ENCODE peak calls at places on chromosomes 5 and 9, in nine cellular contexts. N, S, A, E, I, B, C, L and J are unnamed samples.

GRCh38 chr5:57324159-57324558 is 150.3 kb downstream of the GPBP1 start:
- DNase-seq in E (no peak), N (no peak), S (no peak), I (no peak), C (no peak), B (no peak), A (no peak), L (no peak), J (no peak)

GRCh38 chr9:2018764-2019548 is 3.8 kb downstream of the SMARCA2 start:
- DNase-seq in A (no peak), C (peak), S (no peak), L (no peak), I (peak), B (no peak), N (no peak), E (no peak), J (peak)

GRCh38 chr5:57069115-57069835 is 104.6 kb upstream of the GPBP1 start:
- DNase-seq in A (no peak), N (no peak), B (no peak), L (no peak), S (no peak), I (no peak), C (no peak), E (no peak), J (no peak)

GRCh38 chr5:1501372-1502045 is 22.3 kb downstream of the LPCAT1 start:
- DNase-seq in L (no peak), C (no peak), N (no peak), I (no peak), S (no peak), E (no peak), A (no peak), B (no peak), J (no peak)

GRCh38 chr9:78866228-78867132 is 569.6 kb downstream of the PSAT1 start:
- DNase-seq in B (no peak), I (peak), C (no peak), S (no peak), E (peak), A (no peak), L (no peak), N (no peak), J (no peak)

GRCh38 chr9:136975624-136976023 is 1.7 kb upstream of the PTGDS start:
- DNase-seq in L (peak), B (peak), A (peak), E (no peak), I (no peak), C (peak), S (no peak), N (peak), J (peak)

GRCh38 chr9:4027616-4028015 is 272.3 kb downstream of the GLIS3 start:
- DNase-seq in I (no peak), B (no peak), L (no peak), S (no peak), N (no peak), E (no peak), C (no peak), A (no peak), J (no peak)

GRCh38 chr5:169656125-169656990 is 19.3 kb downstream of the DOCK2 start:
- DNase-seq in C (no peak), S (peak), A (no peak), L (no peak), E (no peak), N (no peak), B (peak), I (no peak), J (no peak)

GRCh38 chr9:92738661-92739081 is 26.0 kb downstream of the BICD2 start:
- DNase-seq in N (peak), S (no peak), B (no peak), I (no peak), L (peak), E (no peak), C (peak), A (no peak), J (no peak)

GRCh38 chr9:87950765-87951488 is 23.4 kb downstream of the CDK20 start:
- DNase-seq in C (peak), S (peak), N (no peak), A (no peak), I (peak), E (no peak), B (no peak), L (peak), J (peak)

GRCh38 chr5:33319151-33319550 is 121.6 kb upstream of the TARS1 start:
- DNase-seq in I (no peak), S (no peak), A (no peak), C (no peak), E (no peak), L (no peak), B (no peak), N (no peak), J (no peak)

GRCh38 chr9:90308746-90309145 is 333.9 kb downstream of the DIRAS2 start:
- DNase-seq in S (no peak), L (no peak), N (no peak), I (no peak), B (no peak), E (no peak), C (no peak), A (no peak), J (no peak)

GRCh38 chr5:150321784-150322183 is 19.1 kb upstream of the ARSI start:
- DNase-seq in S (no peak), L (no peak), C (no peak), I (no peak), E (no peak), A (no peak), N (no peak), B (no peak), J (no peak)

GRCh38 chr9:5651246-5651645 is 22.3 kb downstream of the RIC1 start:
- DNase-seq in I (no peak), B (no peak), L (no peak), N (no peak), E (no peak), A (no peak), C (no peak), S (no peak), J (no peak)

GRCh38 chr9:94668424-94668916 is 29.2 kb upstream of the FBP1 start:
- DNase-seq in L (no peak), I (peak), A (no peak), B (no peak), E (no peak), N (no peak), C (no peak), S (no peak), J (no peak)

GRCh38 chr9:126499005-126499910 is 114.5 kb upstream of the LMX1B start:
- DNase-seq in N (no peak), B (no peak), I (peak), E (peak), C (peak), S (peak), L (peak), A (peak), J (peak)

GRCh38 chr5:179243333-179243732 is 101.9 kb downstream of the ADAMTS2 start:
- DNase-seq in B (no peak), S (no peak), E (peak), I (no peak), A (no peak), L (no peak), C (no peak), N (no peak), J (no peak)

GRCh38 chr5:39013938-39014337 is 60.3 kb downstream of the RICTOR start:
- DNase-seq in S (no peak), B (no peak), L (no peak), N (no peak), I (no peak), C (no peak), E (no peak), A (no peak), J (no peak)

GRCh38 chr9:126637002-126637849 is 23.5 kb downstream of the LMX1B start:
- DNase-seq in E (no peak), S (no peak), N (no peak), C (no peak), L (no peak), A (no peak), B (no peak), I (no peak), J (no peak)

GRCh38 chr5:55900776-55901175 is 49.6 kb downstream of the IL31RA start:
- DNase-seq in S (no peak), C (no peak), I (no peak), E (no peak), B (no peak), A (no peak), L (no peak), N (no peak), J (no peak)

GRCh38 chr9:2060425-2060824 is 45.3 kb downstream of the SMARCA2 start:
- DNase-seq in S (no peak), I (no peak), E (no peak), A (no peak), B (peak), L (no peak), N (no peak), C (no peak), J (no peak)

GRCh38 chr5:40480392-40480791 is 199.3 kb upstream of the PTGER4 start:
- DNase-seq in E (no peak), I (no peak), N (no peak), S (no peak), C (no peak), B (no peak), A (no peak), L (no peak), J (no peak)

GRCh38 chr5:132459031-132459982 is 31.3 kb downstream of the IRF1 start:
- DNase-seq in I (peak), A (no peak), L (no peak), N (no peak), B (no peak), E (no peak), C (no peak), S (no peak), J (no peak)

GRCh38 chr9:97934321-97935115 is 3.5 kb downstream of the HEMGN start:
- DNase-seq in A (no peak), E (no peak), S (no peak), I (no peak), C (peak), B (no peak), N (no peak), L (peak), J (peak)

GRCh38 chr9:134723037-134723436 is 81.4 kb downstream of the COL5A1 start:
- DNase-seq in A (peak), E (no peak), C (no peak), N (no peak), B (no peak), L (no peak), S (no peak), I (no peak), J (no peak)

GRCh38 chr9:104009853-104010252 is 84.3 kb upstream of the SMC2 start:
- DNase-seq in N (no peak), S (no peak), E (no peak), C (no peak), B (no peak), I (no peak), A (no peak), L (no peak), J (no peak)

GRCh38 chr9:104944356-104944755 is 16.4 kb upstream of the ABCA1 start:
- DNase-seq in N (no peak), I (no peak), C (no peak), L (no peak), S (no peak), B (no peak), E (no peak), A (no peak), J (no peak)

GRCh38 chr9:125486576-125486975 is 220.4 kb downstream of the MAPKAP1 start:
- DNase-seq in I (no peak), S (no peak), A (no peak), N (no peak), C (no peak), L (no peak), E (no peak), B (peak), J (no peak)

GRCh38 chr5:150672237-150672883 is 11.3 kb downstream of the MYOZ3 start:
- DNase-seq in S (peak), I (peak), L (peak), N (no peak), A (no peak), E (no peak), B (peak), C (peak), J (peak)

GRCh38 chr9:89372230-89372816 is 54.0 kb downstream of the SECISBP2 start:
- DNase-seq in L (no peak), A (no peak), B (no peak), C (no peak), S (no peak), I (peak), N (no peak), E (no peak), J (peak)

GRCh38 chr5:109866051-109866450 is 176.3 kb downstream of the MAN2A1 start:
- DNase-seq in N (no peak), E (no peak), A (no peak), C (no peak), B (no peak), L (no peak), S (no peak), I (no peak), J (no peak)

GRCh38 chr9:98020471-98021145 is 35.9 kb upstream of the NANS start:
- DNase-seq in I (no peak), S (no peak), B (no peak), N (no peak), C (no peak), A (no peak), L (no peak), E (no peak), J (no peak)

GRCh38 chr9:69028754-69029153 is 6.8 kb upstream of the FXN start:
- DNase-seq in I (no peak), C (no peak), L (no peak), E (no peak), A (no peak), B (no peak), N (no peak), S (no peak), J (no peak)

GRCh38 chr5:104189909-104190308 is 627.3 kb upstream of the NUDT12 start:
- DNase-seq in L (no peak), I (peak), S (no peak), N (no peak), B (no peak), A (no peak), E (peak), C (no peak), J (no peak)